ENCODE peak calls at places on chromosomes 11 and 22, in ten cellular contexts. S, E, B, P, D, M, J, Y, G and A are unnamed samples.

GRCh38 chr22:39617342-39617741 is 46.8 kb downstream of the CACNA1I start:
- DNase-seq in S (no peak), E (no peak), B (no peak), P (peak), D (no peak), M (no peak), J (no peak), Y (no peak), G (no peak), A (no peak)

GRCh38 chr11:19393941-19394340 is 153.2 kb upstream of the E2F8 start:
- DNase-seq in S (no peak), E (no peak), B (peak), P (no peak), D (peak), M (no peak), J (no peak), Y (no peak), G (no peak), A (no peak)

GRCh38 chr11:113408206-113408605 is 20.6 kb downstream of the ANKK1 start:
- DNase-seq in S (no peak), E (no peak), B (no peak), P (no peak), D (no peak), M (no peak), J (no peak), Y (no peak), G (no peak), A (no peak)

GRCh38 chr11:133343951-133344350 is 188.3 kb downstream of the OPCML start:
- DNase-seq in S (no peak), E (no peak), B (no peak), P (no peak), D (peak), M (no peak), J (no peak), Y (no peak), G (no peak), A (no peak)

GRCh38 chr22:26681395-26681821 is 24.0 kb downstream of the MIAT start:
- DNase-seq in S (no peak), E (no peak), B (peak), P (no peak), D (no peak), M (no peak), J (peak), Y (no peak), G (no peak), A (peak)

GRCh38 chr11:13091804-13092203 is 82.7 kb downstream of the RASSF10 start:
- DNase-seq in S (no peak), E (no peak), B (no peak), P (no peak), D (no peak), M (no peak), J (no peak), Y (no peak), G (no peak), A (no peak)

GRCh38 chr22:31296258-31296657 is 4.0 kb upstream of the PIK3IP1 start:
- DNase-seq in S (no peak), E (no peak), B (peak), P (no peak), D (no peak), M (no peak), J (no peak), Y (no peak), G (no peak), A (no peak)

GRCh38 chr22:29359469-29359868 is 28.9 kb downstream of the AP1B1 start:
- DNase-seq in S (peak), E (no peak), B (peak), P (peak), D (peak), M (no peak), J (peak), Y (peak), G (peak), A (peak)

GRCh38 chr22:49960967-49961600 is 512 bp downstream of the PIM3 start:
- DNase-seq in S (peak), E (no peak), B (peak), P (no peak), D (no peak), M (no peak), J (peak), Y (peak), G (peak), A (peak)

GRCh38 chr22:20061481-20061861 is 18.6 kb upstream of the DGCR8 start:
- DNase-seq in S (no peak), E (no peak), B (peak), P (no peak), D (no peak), M (no peak), J (no peak), Y (peak), G (no peak), A (no peak)

GRCh38 chr11:69463181-69463891 is 18.1 kb upstream of the LINC01488 start:
- DNase-seq in S (no peak), E (no peak), B (peak), P (no peak), D (no peak), M (no peak), J (no peak), Y (no peak), G (no peak), A (peak)

GRCh38 chr11:821513-822371 is 3.0 kb downstream of the PNPLA2 start:
- DNase-seq in S (peak), E (no peak), B (no peak), P (no peak), D (no peak), M (no peak), J (no peak), Y (peak), G (no peak), A (no peak)

GRCh38 chr11:10246991-10247390 is 47.0 kb downstream of the SBF2 start:
- DNase-seq in S (no peak), E (no peak), B (no peak), P (no peak), D (no peak), M (no peak), J (no peak), Y (no peak), G (no peak), A (no peak)